ENCODE peak calls at places on chromosomes 13 and 19, in eight cellular contexts. One of them, this sample, is unnamed.

GRCh38 chr13:44465318-44465717 is 91.7 kb downstream of the SERP2 start:
- DNase-seq in cardiac fibroblast: no peak
- DNase-seq in activated CD8-positive, alpha-beta T cell treated with anti-CD3 and anti-CD28 coated beads for 36 hours: no peak
- DNase-seq in CD8-positive, alpha-beta T cell: no peak
- DNase-seq in RWPE1: no peak
- DNase-seq in tibial artery: no peak
- DNase-seq in omental fat pad: no peak
- DNase-seq in mesothelial cell of epicardium: no peak
- DNase-seq in this sample: no peak

GRCh38 chr19:407501-408440 is 1.2 kb downstream of the C2CD4C start:
- DNase-seq in cardiac fibroblast: no peak
- DNase-seq in activated CD8-positive, alpha-beta T cell treated with anti-CD3 and anti-CD28 coated beads for 36 hours: no peak
- DNase-seq in CD8-positive, alpha-beta T cell: no peak
- DNase-seq in RWPE1: no peak
- DNase-seq in tibial artery: no peak
- DNase-seq in omental fat pad: no peak
- DNase-seq in mesothelial cell of epicardium: no peak
- DNase-seq in this sample: peak; percentile 48

GRCh38 chr13:81283062-81283461 is 942.1 kb upstream of the SPRY2 start:
- DNase-seq in cardiac fibroblast: no peak
- DNase-seq in activated CD8-positive, alpha-beta T cell treated with anti-CD3 and anti-CD28 coated beads for 36 hours: no peak
- DNase-seq in CD8-positive, alpha-beta T cell: no peak
- DNase-seq in RWPE1: no peak
- DNase-seq in tibial artery: no peak
- DNase-seq in omental fat pad: no peak
- DNase-seq in mesothelial cell of epicardium: no peak
- DNase-seq in this sample: no peak

GRCh38 chr13:102090532-102090931 is 311.3 kb downstream of the FGF14 start:
- DNase-seq in cardiac fibroblast: no peak
- DNase-seq in activated CD8-positive, alpha-beta T cell treated with anti-CD3 and anti-CD28 coated beads for 36 hours: no peak
- DNase-seq in CD8-positive, alpha-beta T cell: no peak
- DNase-seq in RWPE1: no peak
- DNase-seq in tibial artery: no peak
- DNase-seq in omental fat pad: no peak
- DNase-seq in mesothelial cell of epicardium: no peak
- DNase-seq in this sample: no peak

GRCh38 chr19:7515471-7516226 is at the start of gene ZNF358:
- DNase-seq in cardiac fibroblast: peak; percentile 79
- DNase-seq in activated CD8-positive, alpha-beta T cell treated with anti-CD3 and anti-CD28 coated beads for 36 hours: peak; percentile 69
- DNase-seq in CD8-positive, alpha-beta T cell: peak; percentile 33
- DNase-seq in RWPE1: peak; percentile 63
- DNase-seq in tibial artery: peak; percentile 69
- DNase-seq in omental fat pad: no peak
- DNase-seq in mesothelial cell of epicardium: no peak
- DNase-seq in this sample: peak; percentile 98

GRCh38 chr13:100274942-100275506 is 186.1 kb downstream of the PCCA start:
- DNase-seq in cardiac fibroblast: no peak
- DNase-seq in activated CD8-positive, alpha-beta T cell treated with anti-CD3 and anti-CD28 coated beads for 36 hours: no peak
- DNase-seq in CD8-positive, alpha-beta T cell: no peak
- DNase-seq in RWPE1: peak; percentile 24
- DNase-seq in tibial artery: no peak
- DNase-seq in omental fat pad: no peak
- DNase-seq in mesothelial cell of epicardium: no peak
- DNase-seq in this sample: no peak

GRCh38 chr13:100828226-100828625 is 153.6 kb upstream of the TMTC4 start:
- DNase-seq in cardiac fibroblast: no peak
- DNase-seq in activated CD8-positive, alpha-beta T cell treated with anti-CD3 and anti-CD28 coated beads for 36 hours: no peak
- DNase-seq in CD8-positive, alpha-beta T cell: no peak
- DNase-seq in RWPE1: no peak
- DNase-seq in tibial artery: no peak
- DNase-seq in omental fat pad: no peak
- DNase-seq in mesothelial cell of epicardium: no peak
- DNase-seq in this sample: no peak

GRCh38 chr13:112248909-112249592 is 127.1 kb upstream of the SPACA7 start:
- DNase-seq in cardiac fibroblast: no peak
- DNase-seq in activated CD8-positive, alpha-beta T cell treated with anti-CD3 and anti-CD28 coated beads for 36 hours: no peak
- DNase-seq in CD8-positive, alpha-beta T cell: no peak
- DNase-seq in RWPE1: no peak
- DNase-seq in tibial artery: no peak
- DNase-seq in omental fat pad: no peak
- DNase-seq in mesothelial cell of epicardium: no peak
- DNase-seq in this sample: peak; percentile 9

GRCh38 chr19:10428996-10429381 is 8.7 kb downstream of the PDE4A start:
- DNase-seq in cardiac fibroblast: no peak
- DNase-seq in activated CD8-positive, alpha-beta T cell treated with anti-CD3 and anti-CD28 coated beads for 36 hours: no peak
- DNase-seq in CD8-positive, alpha-beta T cell: no peak
- DNase-seq in RWPE1: no peak
- DNase-seq in tibial artery: no peak
- DNase-seq in omental fat pad: no peak
- DNase-seq in mesothelial cell of epicardium: no peak
- DNase-seq in this sample: no peak

GRCh38 chr13:31880849-31881494 is 141.6 kb downstream of the RXFP2 start:
- DNase-seq in cardiac fibroblast: no peak
- DNase-seq in activated CD8-positive, alpha-beta T cell treated with anti-CD3 and anti-CD28 coated beads for 36 hours: no peak
- DNase-seq in CD8-positive, alpha-beta T cell: no peak
- DNase-seq in RWPE1: no peak
- DNase-seq in tibial artery: no peak
- DNase-seq in omental fat pad: no peak
- DNase-seq in mesothelial cell of epicardium: no peak
- DNase-seq in this sample: no peak

GRCh38 chr19:9353011-9353410 is 9.8 kb upstream of the ZNF177 start:
- DNase-seq in cardiac fibroblast: no peak
- DNase-seq in activated CD8-positive, alpha-beta T cell treated with anti-CD3 and anti-CD28 coated beads for 36 hours: no peak
- DNase-seq in CD8-positive, alpha-beta T cell: no peak
- DNase-seq in RWPE1: no peak
- DNase-seq in tibial artery: no peak
- DNase-seq in omental fat pad: no peak
- DNase-seq in mesothelial cell of epicardium: no peak
- DNase-seq in this sample: no peak

GRCh38 chr19:6038634-6039405 is 60.9 kb upstream of the RANBP3 start:
- DNase-seq in cardiac fibroblast: no peak
- DNase-seq in activated CD8-positive, alpha-beta T cell treated with anti-CD3 and anti-CD28 coated beads for 36 hours: peak; percentile 79
- DNase-seq in CD8-positive, alpha-beta T cell: no peak
- DNase-seq in RWPE1: no peak
- DNase-seq in tibial artery: no peak
- DNase-seq in omental fat pad: no peak
- DNase-seq in mesothelial cell of epicardium: no peak
- DNase-seq in this sample: peak; percentile 84

GRCh38 chr13:109706015-109706715 is 80.2 kb downstream of the IRS2 start:
- DNase-seq in cardiac fibroblast: no peak
- DNase-seq in activated CD8-positive, alpha-beta T cell treated with anti-CD3 and anti-CD28 coated beads for 36 hours: no peak
- DNase-seq in CD8-positive, alpha-beta T cell: no peak
- DNase-seq in RWPE1: no peak
- DNase-seq in tibial artery: no peak
- DNase-seq in omental fat pad: no peak
- DNase-seq in mesothelial cell of epicardium: no peak
- DNase-seq in this sample: no peak

GRCh38 chr19:20079487-20079886 is 1.7 kb downstream of the ZNF90 start:
- DNase-seq in cardiac fibroblast: no peak
- DNase-seq in activated CD8-positive, alpha-beta T cell treated with anti-CD3 and anti-CD28 coated beads for 36 hours: no peak
- DNase-seq in CD8-positive, alpha-beta T cell: no peak
- DNase-seq in RWPE1: no peak
- DNase-seq in tibial artery: no peak
- DNase-seq in omental fat pad: no peak
- DNase-seq in mesothelial cell of epicardium: no peak
- DNase-seq in this sample: no peak

GRCh38 chr19:20072936-20073335 is 4.9 kb upstream of the ZNF90 start:
- DNase-seq in cardiac fibroblast: no peak
- DNase-seq in activated CD8-positive, alpha-beta T cell treated with anti-CD3 and anti-CD28 coated beads for 36 hours: no peak
- DNase-seq in CD8-positive, alpha-beta T cell: no peak
- DNase-seq in RWPE1: no peak
- DNase-seq in tibial artery: no peak
- DNase-seq in omental fat pad: no peak
- DNase-seq in mesothelial cell of epicardium: no peak
- DNase-seq in this sample: no peak

GRCh38 chr19:20078696-20079095 is 896 bp downstream of the ZNF90 start:
- DNase-seq in cardiac fibroblast: peak; percentile 19
- DNase-seq in activated CD8-positive, alpha-beta T cell treated with anti-CD3 and anti-CD28 coated beads for 36 hours: peak; percentile 54
- DNase-seq in CD8-positive, alpha-beta T cell: peak; percentile 7
- DNase-seq in RWPE1: peak; percentile 6
- DNase-seq in tibial artery: peak; percentile 32
- DNase-seq in omental fat pad: no peak
- DNase-seq in mesothelial cell of epicardium: peak; percentile 27
- DNase-seq in this sample: no peak

GRCh38 chr19:20077791-20078463 is at the start of gene ZNF90:
- DNase-seq in cardiac fibroblast: peak; percentile 85
- DNase-seq in activated CD8-positive, alpha-beta T cell treated with anti-CD3 and anti-CD28 coated beads for 36 hours: peak; percentile 98
- DNase-seq in CD8-positive, alpha-beta T cell: peak; percentile 83
- DNase-seq in RWPE1: peak; percentile 75
- DNase-seq in tibial artery: peak; percentile 98
- DNase-seq in omental fat pad: peak; percentile 96
- DNase-seq in mesothelial cell of epicardium: peak; percentile 86
- DNase-seq in this sample: peak; percentile 78
- TF ChIP-seq CTCF in cardiac fibroblast: peak; percentile 4
- TF ChIP-seq CTCF in activated CD8-positive, alpha-beta T cell treated with anti-CD3 and anti-CD28 coated beads for 36 hours: no peak
- TF ChIP-seq CTCF in CD8-positive, alpha-beta T cell: no peak
- TF ChIP-seq CTCF in RWPE1: no peak
- TF ChIP-seq CTCF in tibial artery: no peak
- TF ChIP-seq CTCF in omental fat pad: no peak
- TF ChIP-seq CTCF in mesothelial cell of epicardium: no peak
- TF ChIP-seq CTCF in this sample: no peak

DNA sequence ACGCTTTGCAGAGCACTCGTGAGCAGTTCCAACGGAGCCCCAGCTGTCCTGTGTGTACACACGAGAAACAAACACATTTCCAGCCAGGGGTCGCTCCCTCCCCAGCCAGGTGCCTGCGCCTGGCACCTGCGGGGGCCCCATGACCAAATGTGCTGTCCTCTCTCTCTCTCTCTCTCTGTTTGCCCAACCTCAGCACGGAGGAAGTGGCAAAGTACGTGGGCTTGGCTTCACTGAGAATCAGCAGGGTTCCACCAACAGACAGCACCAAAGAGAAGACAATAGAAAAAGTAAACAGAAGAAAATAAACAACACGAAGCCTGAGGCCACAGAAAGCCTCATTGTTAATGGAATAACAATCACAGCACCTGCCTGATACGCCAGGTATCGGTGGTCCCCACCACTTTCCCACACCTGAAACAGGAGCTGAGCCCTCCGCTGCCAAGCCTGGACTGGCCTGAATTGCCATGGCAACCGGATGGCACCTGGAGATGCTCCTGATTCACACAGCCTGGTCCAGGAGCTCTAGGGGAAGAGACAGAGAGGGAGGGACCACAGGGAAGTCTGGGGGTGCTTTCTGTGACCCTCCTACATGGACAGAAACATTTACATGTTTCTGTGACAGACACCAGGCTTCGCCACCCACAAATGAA is 103.9 kb upstream of the CACNA1A start:
- DNase-seq in cardiac fibroblast: no peak
- DNase-seq in activated CD8-positive, alpha-beta T cell treated with anti-CD3 and anti-CD28 coated beads for 36 hours: peak; percentile 39
- DNase-seq in CD8-positive, alpha-beta T cell: no peak
- DNase-seq in RWPE1: no peak
- DNase-seq in tibial artery: no peak
- DNase-seq in omental fat pad: no peak
- DNase-seq in mesothelial cell of epicardium: no peak
- DNase-seq in this sample: no peak
- TF ChIP-seq CTCF in cardiac fibroblast: no peak
- TF ChIP-seq CTCF in activated CD8-positive, alpha-beta T cell treated with anti-CD3 and anti-CD28 coated beads for 36 hours: no peak
- TF ChIP-seq CTCF in CD8-positive, alpha-beta T cell: no peak
- TF ChIP-seq CTCF in RWPE1: no peak
- TF ChIP-seq CTCF in tibial artery: no peak
- TF ChIP-seq CTCF in omental fat pad: no peak
- TF ChIP-seq CTCF in mesothelial cell of epicardium: no peak
- TF ChIP-seq CTCF in this sample: peak; percentile 26

GRCh38 chr19:30111456-30111855 is 169.4 kb downstream of the URI1 start:
- DNase-seq in cardiac fibroblast: no peak
- DNase-seq in activated CD8-positive, alpha-beta T cell treated with anti-CD3 and anti-CD28 coated beads for 36 hours: no peak
- DNase-seq in CD8-positive, alpha-beta T cell: no peak
- DNase-seq in RWPE1: no peak
- DNase-seq in tibial artery: no peak
- DNase-seq in omental fat pad: no peak
- DNase-seq in mesothelial cell of epicardium: no peak
- DNase-seq in this sample: no peak

GRCh38 chr19:30111051-30111450 is 169.0 kb downstream of the URI1 start:
- DNase-seq in cardiac fibroblast: no peak
- DNase-seq in activated CD8-positive, alpha-beta T cell treated with anti-CD3 and anti-CD28 coated beads for 36 hours: no peak
- DNase-seq in CD8-positive, alpha-beta T cell: no peak
- DNase-seq in RWPE1: no peak
- DNase-seq in tibial artery: no peak
- DNase-seq in omental fat pad: no peak
- DNase-seq in mesothelial cell of epicardium: no peak
- DNase-seq in this sample: no peak

GRCh38 chr19:30112171-30112570 is 170.1 kb downstream of the URI1 start:
- DNase-seq in cardiac fibroblast: no peak
- DNase-seq in activated CD8-positive, alpha-beta T cell treated with anti-CD3 and anti-CD28 coated beads for 36 hours: no peak
- DNase-seq in CD8-positive, alpha-beta T cell: no peak
- DNase-seq in RWPE1: no peak
- DNase-seq in tibial artery: no peak
- DNase-seq in omental fat pad: no peak
- DNase-seq in mesothelial cell of epicardium: no peak
- DNase-seq in this sample: no peak

GRCh38 chr19:30107351-30107750 is 165.3 kb downstream of the URI1 start:
- DNase-seq in cardiac fibroblast: no peak
- DNase-seq in activated CD8-positive, alpha-beta T cell treated with anti-CD3 and anti-CD28 coated beads for 36 hours: no peak
- DNase-seq in CD8-positive, alpha-beta T cell: no peak
- DNase-seq in RWPE1: no peak
- DNase-seq in tibial artery: no peak
- DNase-seq in omental fat pad: no peak
- DNase-seq in mesothelial cell of epicardium: no peak
- DNase-seq in this sample: no peak

GRCh38 chr19:30109565-30109964 is 167.5 kb downstream of the URI1 start:
- DNase-seq in cardiac fibroblast: no peak
- DNase-seq in activated CD8-positive, alpha-beta T cell treated with anti-CD3 and anti-CD28 coated beads for 36 hours: no peak
- DNase-seq in CD8-positive, alpha-beta T cell: no peak
- DNase-seq in RWPE1: no peak
- DNase-seq in tibial artery: no peak
- DNase-seq in omental fat pad: no peak
- DNase-seq in mesothelial cell of epicardium: no peak
- DNase-seq in this sample: no peak
- TF ChIP-seq CTCF in cardiac fibroblast: no peak
- TF ChIP-seq CTCF in activated CD8-positive, alpha-beta T cell treated with anti-CD3 and anti-CD28 coated beads for 36 hours: no peak
- TF ChIP-seq CTCF in CD8-positive, alpha-beta T cell: no peak
- TF ChIP-seq CTCF in RWPE1: no peak
- TF ChIP-seq CTCF in tibial artery: no peak
- TF ChIP-seq CTCF in omental fat pad: no peak
- TF ChIP-seq CTCF in mesothelial cell of epicardium: no peak
- TF ChIP-seq CTCF in this sample: no peak

GRCh38 chr19:43773725-43774102 is 7.1 kb downstream of the KCNN4 start:
- DNase-seq in cardiac fibroblast: no peak
- DNase-seq in activated CD8-positive, alpha-beta T cell treated with anti-CD3 and anti-CD28 coated beads for 36 hours: no peak
- DNase-seq in CD8-positive, alpha-beta T cell: no peak
- DNase-seq in RWPE1: no peak
- DNase-seq in tibial artery: no peak
- DNase-seq in omental fat pad: no peak
- DNase-seq in mesothelial cell of epicardium: no peak
- DNase-seq in this sample: no peak

GRCh38 chr19:43776285-43776684 is 4.5 kb downstream of the KCNN4 start:
- DNase-seq in cardiac fibroblast: no peak
- DNase-seq in activated CD8-positive, alpha-beta T cell treated with anti-CD3 and anti-CD28 coated beads for 36 hours: peak; percentile 88
- DNase-seq in CD8-positive, alpha-beta T cell: no peak
- DNase-seq in RWPE1: no peak
- DNase-seq in tibial artery: no peak
- DNase-seq in omental fat pad: no peak
- DNase-seq in mesothelial cell of epicardium: no peak
- DNase-seq in this sample: no peak

GRCh38 chr19:43775299-43775890 is 5.4 kb downstream of the KCNN4 start:
- DNase-seq in cardiac fibroblast: no peak
- DNase-seq in activated CD8-positive, alpha-beta T cell treated with anti-CD3 and anti-CD28 coated beads for 36 hours: no peak
- DNase-seq in CD8-positive, alpha-beta T cell: no peak
- DNase-seq in RWPE1: no peak
- DNase-seq in tibial artery: no peak
- DNase-seq in omental fat pad: no peak
- DNase-seq in mesothelial cell of epicardium: no peak
- DNase-seq in this sample: no peak

GRCh38 chr19:43777163-43777700 is 3.5 kb downstream of the KCNN4 start:
- DNase-seq in cardiac fibroblast: peak; percentile 29
- DNase-seq in activated CD8-positive, alpha-beta T cell treated with anti-CD3 and anti-CD28 coated beads for 36 hours: peak; percentile 62
- DNase-seq in CD8-positive, alpha-beta T cell: peak; percentile 52
- DNase-seq in RWPE1: no peak
- DNase-seq in tibial artery: no peak
- DNase-seq in omental fat pad: no peak
- DNase-seq in mesothelial cell of epicardium: no peak
- DNase-seq in this sample: peak; percentile 67

GRCh38 chr19:43774103-43774939 is 6.5 kb downstream of the KCNN4 start:
- DNase-seq in cardiac fibroblast: peak; percentile 77
- DNase-seq in activated CD8-positive, alpha-beta T cell treated with anti-CD3 and anti-CD28 coated beads for 36 hours: no peak
- DNase-seq in CD8-positive, alpha-beta T cell: no peak
- DNase-seq in RWPE1: no peak
- DNase-seq in tibial artery: no peak
- DNase-seq in omental fat pad: no peak
- DNase-seq in mesothelial cell of epicardium: peak; percentile 65
- DNase-seq in this sample: no peak
- TF ChIP-seq CTCF in cardiac fibroblast: peak; percentile 76
- TF ChIP-seq CTCF in activated CD8-positive, alpha-beta T cell treated with anti-CD3 and anti-CD28 coated beads for 36 hours: no peak
- TF ChIP-seq CTCF in CD8-positive, alpha-beta T cell: no peak
- TF ChIP-seq CTCF in RWPE1: no peak
- TF ChIP-seq CTCF in tibial artery: peak; percentile 42
- TF ChIP-seq CTCF in omental fat pad: peak; percentile 82
- TF ChIP-seq CTCF in mesothelial cell of epicardium: peak; percentile 62
- TF ChIP-seq CTCF in this sample: no peak